ENCODE peak calls at places on chromosomes 16 and 17, in seven cellular contexts. O is upper lobe of left lung, W is heart right ventricle, C is mesenchymal stem cell, G is tibial artery, Q is neuronal stem cell, I is upper lobe of right lung. U is an unnamed sample.

GRCh38 chr17:18041776-18042175 is 2.6 kb downstream of the GID4 start:
- DNase-seq in O (no peak), W (no peak), C (peak), G (no peak), Q (no peak), I (no peak), U (no peak)

GRCh38 chr17:79615446-79615845 is 4.6 kb upstream of the RBFOX3 start:
- DNase-seq in O (no peak), W (no peak), C (no peak), G (no peak), Q (no peak), I (no peak), U (no peak)

GRCh38 chr16:69089091-69089912 is 16.2 kb upstream of the HAS3 start:
- DNase-seq in O (peak), W (no peak), C (no peak), G (no peak), Q (no peak), I (peak), U (no peak)

GRCh38 chr17:61065263-61065773 is 334.3 kb upstream of the TBX2 start:
- DNase-seq in O (no peak), W (no peak), C (peak), G (no peak), Q (no peak), I (no peak), U (no peak)

GRCh38 chr16:31700530-31701388 is 172.8 kb upstream of the ZNF267 start:
- DNase-seq in O (peak), W (peak), C (peak), G (no peak), Q (peak), I (peak), U (peak)

GRCh38 chr16:24516900-24517669 is 22.3 kb upstream of the RBBP6 start:
- DNase-seq in O (peak), W (peak), C (peak), G (peak), Q (peak), I (peak), U (no peak)

GRCh38 chr16:31710134-31710533 is 163.5 kb upstream of the ZNF267 start:
- DNase-seq in O (no peak), W (no peak), C (no peak), G (no peak), Q (no peak), I (no peak), U (no peak)

GRCh38 chr17:26773189-26774188 is 520.4 kb upstream of the WSB1 start:
- DNase-seq in O (no peak), W (no peak), C (no peak), G (peak), Q (no peak), I (peak), U (no peak)

GRCh38 chr17:12744298-12744697 is 45.0 kb upstream of the ARHGAP44 start:
- DNase-seq in O (peak), W (peak), C (peak), G (no peak), Q (no peak), I (no peak), U (no peak)

GRCh38 chr17:1735834-1736347 is 6.8 kb upstream of the SERPINF2 start:
- DNase-seq in O (no peak), W (no peak), C (no peak), G (no peak), Q (no peak), I (no peak), U (no peak)

GRCh38 chr17:1735418-1735817 is 7.3 kb upstream of the SERPINF2 start:
- DNase-seq in O (no peak), W (no peak), C (no peak), G (no peak), Q (no peak), I (no peak), U (no peak)

GRCh38 chr17:1733759-1734158 is 8.9 kb upstream of the SERPINF2 start:
- DNase-seq in O (no peak), W (no peak), C (no peak), G (no peak), Q (no peak), I (no peak), U (no peak)

GRCh38 chr17:1736348-1737281 is 6.1 kb upstream of the SERPINF2 start:
- DNase-seq in O (peak), W (peak), C (peak), G (peak), Q (no peak), I (peak), U (no peak)

GRCh38 chr17:1737531-1738291 is 5.0 kb upstream of the SERPINF2 start:
- DNase-seq in O (peak), W (no peak), C (no peak), G (no peak), Q (no peak), I (peak), U (no peak)
- H3K27ac ChIP-seq in O (no peak), W (peak), C (no peak), G (no peak), Q (no peak), I (no peak), U (no peak)

DNA sequence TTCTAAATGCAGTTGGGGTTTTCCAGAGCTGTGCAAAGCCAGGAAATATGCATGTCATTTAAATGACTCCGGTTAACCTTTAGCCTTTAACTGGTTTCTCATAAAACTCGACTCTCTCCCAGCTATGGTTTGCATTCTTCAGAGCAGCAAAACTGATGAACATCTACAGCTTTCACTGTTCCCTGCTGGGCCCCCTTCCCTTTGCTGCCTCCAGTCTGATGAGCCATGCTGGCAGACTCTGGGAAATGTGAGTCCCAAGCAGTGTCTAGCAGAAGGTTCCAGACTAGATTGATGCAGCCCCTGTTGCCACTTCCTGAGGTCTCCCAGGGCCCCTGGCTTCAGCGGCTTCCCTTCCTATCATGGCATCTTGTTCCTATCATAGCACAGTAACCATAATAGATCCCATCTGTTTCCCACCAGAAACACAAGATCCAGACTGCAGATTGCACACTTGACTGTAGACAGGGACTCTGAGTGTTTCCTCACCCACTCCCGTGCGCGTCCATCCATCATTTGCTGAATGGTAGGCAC is 135.4 kb downstream of the CLEC16A start:
- DNase-seq in O (no peak), W (no peak), C (peak), G (peak), Q (no peak), I (no peak), U (no peak)
- H3K27ac ChIP-seq in O (no peak), W (no peak), C (peak), G (peak), Q (no peak), I (no peak), U (no peak)

DNA sequence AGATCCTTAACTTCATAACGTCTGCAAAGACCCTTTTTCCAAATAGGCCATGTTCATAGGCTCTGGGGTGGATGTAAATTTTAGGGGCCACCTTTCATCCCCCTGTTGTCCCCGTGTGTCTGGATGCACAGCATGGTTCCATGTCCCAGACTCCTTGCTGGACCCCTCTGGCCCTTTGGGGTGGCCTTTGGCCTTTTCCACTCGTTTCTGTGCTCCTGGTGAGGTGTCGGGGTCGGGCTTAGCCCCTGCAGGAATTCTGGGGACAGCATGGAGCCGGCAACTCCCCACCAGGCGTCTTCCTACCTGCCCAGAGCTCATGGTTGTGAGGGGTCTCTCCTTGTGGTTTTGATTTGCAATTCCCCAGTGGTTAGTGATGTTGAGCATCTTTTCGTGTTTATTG is 183.5 kb downstream of the SEC14L1 start:
- DNase-seq in O (no peak), W (no peak), C (no peak), G (peak), Q (no peak), I (peak), U (no peak)
- H3K27ac ChIP-seq in O (peak), W (peak), C (peak), G (peak), Q (no peak), I (peak), U (no peak)

DNA sequence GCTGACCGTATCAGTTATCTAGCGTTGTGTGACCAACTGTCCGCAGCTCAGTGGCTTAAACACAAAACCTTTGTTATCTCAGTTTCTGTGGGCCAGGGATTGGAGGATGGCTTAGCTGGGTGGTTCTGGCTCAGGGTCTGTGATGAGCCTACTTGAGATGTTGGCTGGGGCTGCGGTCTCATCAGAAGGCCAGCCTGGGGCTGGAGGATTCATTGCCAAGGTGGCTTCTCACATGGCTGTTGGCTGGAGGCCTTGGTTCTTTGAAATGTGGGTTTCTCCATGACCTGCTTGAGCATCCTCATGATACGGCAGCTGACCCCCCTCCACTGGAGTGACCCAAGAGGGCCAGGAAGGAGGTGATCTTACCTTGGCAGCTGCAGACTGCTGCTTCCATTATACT is 16.7 kb downstream of the GSE1 start:
- DNase-seq in O (no peak), W (no peak), C (no peak), G (no peak), Q (no peak), I (no peak), U (no peak)
- H3K27ac ChIP-seq in O (no peak), W (no peak), C (no peak), G (no peak), Q (no peak), I (no peak), U (no peak)